ENCODE peak calls at places on chromosomes 6 and 20, in five cellular contexts. X is HepG2, D is H1, I is NT2/D1, O is GM12878. R is an unnamed sample.

GRCh38 chr6:99603421-99604160 is 3.0 kb upstream of the PRDM13 start:
- DNase-seq in X (no peak), D (no peak), I (no peak), O (no peak), R (no peak)

GRCh38 chr20:6590891-6591679 is 176.4 kb upstream of the BMP2 start:
- DNase-seq in X (no peak), D (no peak), I (no peak), O (no peak), R (no peak)

GRCh38 chr6:21905531-21905930 is 312.0 kb downstream of the SOX4 start:
- DNase-seq in X (no peak), D (no peak), I (no peak), O (no peak), R (no peak)

GRCh38 chr6:132520953-132521352 is 8.0 kb upstream of the STX7 start:
- DNase-seq in X (no peak), D (no peak), I (no peak), O (no peak), R (no peak)

GRCh38 chr20:48722737-48723191 is 105.0 kb downstream of the PREX1 start:
- DNase-seq in X (peak; percentile 34), D (no peak), I (no peak), O (no peak), R (no peak)

GRCh38 chr20:24045621-24046020 is 57.0 kb upstream of the GGTLC1 start:
- DNase-seq in X (no peak), D (no peak), I (no peak), O (no peak), R (no peak)

GRCh38 chr6:29011276-29011734 is 6.2 kb upstream of the ZNF311 start:
- DNase-seq in X (no peak), D (no peak), I (peak; percentile 28), O (no peak), R (no peak)

GRCh38 chr6:10779076-10779475 is 31.5 kb downstream of the TMEM14B start:
- DNase-seq in X (no peak), D (no peak), I (no peak), O (no peak), R (no peak)

GRCh38 chr6:3407840-3408239 is 49.0 kb downstream of the SLC22A23 start:
- DNase-seq in X (no peak), D (no peak), I (no peak), O (no peak), R (no peak)

GRCh38 chr20:49132995-49133451 is 55.1 kb downstream of the STAU1 start:
- DNase-seq in X (peak; percentile 83), D (no peak), I (peak; percentile 47), O (peak; percentile 28), R (peak; percentile 55)

DNA sequence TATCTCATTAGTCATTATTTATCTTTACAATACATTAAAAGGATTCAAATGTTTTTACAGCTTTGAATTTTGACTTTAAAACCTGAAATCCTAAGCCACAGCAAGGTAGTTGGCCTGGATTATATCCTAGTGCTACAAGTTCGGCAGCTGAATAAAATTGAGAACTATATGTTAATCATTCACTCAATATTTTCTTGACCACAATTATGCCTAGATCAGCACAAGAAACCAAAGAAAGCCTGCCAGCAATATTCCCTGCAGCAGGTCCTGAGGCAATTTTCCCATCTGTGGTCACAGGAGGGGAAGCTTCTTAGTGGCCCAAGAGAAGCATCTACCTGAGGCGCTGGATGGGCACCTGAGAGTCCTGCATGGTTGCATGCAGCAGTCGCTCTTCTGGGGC is 183.5 kb downstream of the GMDS start:
- DNase-seq in X (no peak), D (no peak), I (no peak), O (no peak), R (no peak)
- TF ChIP-seq SUZ12 in X (no peak), D (no peak), I (no peak), O (no peak), R (no peak)

GRCh38 chr6:106145741-106146227 is 59.6 kb downstream of the PRDM1 start:
- DNase-seq in X (no peak), D (no peak), I (no peak), O (peak; percentile 66), R (no peak)
- TF ChIP-seq SUZ12 in X (no peak), D (no peak), I (no peak), O (no peak), R (no peak)

DNA sequence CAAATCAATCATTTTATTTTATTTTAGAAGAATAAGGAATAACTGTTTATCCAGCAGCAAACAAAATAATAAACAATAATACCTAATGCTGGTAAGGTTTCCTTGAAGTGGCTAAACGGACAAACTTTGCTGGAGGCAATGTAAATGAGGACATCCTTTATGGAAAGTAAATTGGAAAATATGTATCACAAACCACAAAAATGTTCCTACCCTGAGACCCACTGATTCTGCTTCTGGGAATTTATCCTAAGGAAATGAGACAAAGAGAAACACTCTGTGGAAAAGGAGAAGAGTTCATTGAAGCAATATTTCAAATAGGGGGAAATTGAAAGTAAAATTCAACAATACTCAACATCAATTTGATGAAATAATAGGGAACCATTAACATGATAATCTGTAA is 37.9 kb downstream of the MAFB start:
- DNase-seq in X (no peak), D (no peak), I (no peak), O (no peak), R (no peak)
- TF ChIP-seq SUZ12 in X (no peak), D (no peak), I (no peak), O (no peak), R (no peak)

GRCh38 chr6:151632415-151632987 is 138.7 kb downstream of the CCDC170 start:
- DNase-seq in X (no peak), D (no peak), I (no peak), O (no peak), R (no peak)

GRCh38 chr6:151629791-151630190 is 136.0 kb downstream of the CCDC170 start:
- DNase-seq in X (no peak), D (no peak), I (no peak), O (no peak), R (no peak)

GRCh38 chr6:151627689-151628444 is 134.1 kb downstream of the CCDC170 start:
- DNase-seq in X (peak; percentile 21), D (no peak), I (no peak), O (peak; percentile 8), R (no peak)

GRCh38 chr6:151630991-151631655 is 137.3 kb downstream of the CCDC170 start:
- DNase-seq in X (no peak), D (no peak), I (no peak), O (no peak), R (no peak)

GRCh38 chr6:151630387-151630786 is 136.6 kb downstream of the CCDC170 start:
- DNase-seq in X (no peak), D (no peak), I (no peak), O (no peak), R (no peak)
- TF ChIP-seq SUZ12 in X (no peak), D (no peak), I (no peak), O (no peak), R (no peak)

GRCh38 chr6:122833229-122833556 is 44.1 kb downstream of the SMPDL3A start:
- DNase-seq in X (no peak), D (no peak), I (no peak), O (no peak), R (no peak)
- TF ChIP-seq SUZ12 in X (no peak), D (no peak), I (no peak), O (no peak), R (no peak)

R was measured in HEK293T.